ENCODE peak calls at places on chromosomes 16 and 17, in seven cellular contexts. One of them, this sample, is unnamed.

GRCh38 chr16:88458039-88458772 is 5.1 kb downstream of the ZFPM1 start:
- DNase-seq in endothelial cell of umbilical vein: no peak
- DNase-seq in lower lobe of right lung: no peak
- DNase-seq in right atrium auricular region: no peak
- DNase-seq in neural progenitor cell: no peak
- DNase-seq in H9: no peak
- DNase-seq in body of pancreas: peak
- DNase-seq in this sample: no peak

GRCh38 chr16:79008869-79009179 is 591.7 kb downstream of the MAF start:
- DNase-seq in lower lobe of right lung: no peak
- DNase-seq in endothelial cell of umbilical vein: no peak
- DNase-seq in H9: no peak
- DNase-seq in right atrium auricular region: no peak
- DNase-seq in neural progenitor cell: no peak
- DNase-seq in body of pancreas: no peak
- DNase-seq in this sample: no peak

GRCh38 chr17:44761932-44762810 is 3.4 kb downstream of the ADAM11 start:
- DNase-seq in body of pancreas: no peak
- DNase-seq in lower lobe of right lung: no peak
- DNase-seq in neural progenitor cell: no peak
- DNase-seq in right atrium auricular region: no peak
- DNase-seq in endothelial cell of umbilical vein: no peak
- DNase-seq in H9: peak
- DNase-seq in this sample: no peak

GRCh38 chr16:70701036-70701435 is 15.2 kb upstream of the MTSS2 start:
- DNase-seq in neural progenitor cell: no peak
- DNase-seq in right atrium auricular region: no peak
- DNase-seq in body of pancreas: no peak
- DNase-seq in H9: no peak
- DNase-seq in lower lobe of right lung: no peak
- DNase-seq in endothelial cell of umbilical vein: no peak
- DNase-seq in this sample: no peak

GRCh38 chr17:1197379-1197778 is 17.6 kb upstream of the ABR start:
- DNase-seq in endothelial cell of umbilical vein: no peak
- DNase-seq in lower lobe of right lung: peak
- DNase-seq in neural progenitor cell: no peak
- DNase-seq in body of pancreas: peak
- DNase-seq in right atrium auricular region: no peak
- DNase-seq in H9: no peak
- DNase-seq in this sample: no peak

GRCh38 chr16:27980076-27980775 is 83.3 kb downstream of the GSG1L start:
- DNase-seq in lower lobe of right lung: no peak
- DNase-seq in H9: no peak
- DNase-seq in endothelial cell of umbilical vein: no peak
- DNase-seq in right atrium auricular region: no peak
- DNase-seq in body of pancreas: no peak
- DNase-seq in neural progenitor cell: no peak
- DNase-seq in this sample: no peak

GRCh38 chr16:57357330-57358151 is 1.0 kb upstream of the CCL22 start:
- DNase-seq in H9: no peak
- DNase-seq in endothelial cell of umbilical vein: no peak
- DNase-seq in body of pancreas: no peak
- DNase-seq in right atrium auricular region: no peak
- DNase-seq in lower lobe of right lung: no peak
- DNase-seq in neural progenitor cell: no peak
- DNase-seq in this sample: no peak

GRCh38 chr16:72961115-72961832 is 86.7 kb downstream of the ZFHX3 start:
- DNase-seq in lower lobe of right lung: no peak
- DNase-seq in right atrium auricular region: no peak
- DNase-seq in endothelial cell of umbilical vein: no peak
- DNase-seq in neural progenitor cell: no peak
- DNase-seq in body of pancreas: peak
- DNase-seq in H9: no peak
- DNase-seq in this sample: no peak

GRCh38 chr17:16988749-16989229 is 16.9 kb upstream of the TNFRSF13B start:
- DNase-seq in right atrium auricular region: no peak
- DNase-seq in body of pancreas: peak
- DNase-seq in endothelial cell of umbilical vein: no peak
- DNase-seq in H9: no peak
- DNase-seq in lower lobe of right lung: no peak
- DNase-seq in neural progenitor cell: no peak
- DNase-seq in this sample: no peak

GRCh38 chr16:56190903-56191806 is at the start of gene GNAO1:
- DNase-seq in endothelial cell of umbilical vein: peak
- DNase-seq in body of pancreas: peak
- DNase-seq in lower lobe of right lung: peak
- DNase-seq in right atrium auricular region: peak
- DNase-seq in neural progenitor cell: peak
- DNase-seq in H9: peak
- DNase-seq in this sample: peak

GRCh38 chr17:55037828-55038227 is 69.3 kb downstream of the STXBP4 start:
- DNase-seq in right atrium auricular region: no peak
- DNase-seq in endothelial cell of umbilical vein: no peak
- DNase-seq in neural progenitor cell: no peak
- DNase-seq in H9: no peak
- DNase-seq in body of pancreas: no peak
- DNase-seq in lower lobe of right lung: no peak
- DNase-seq in this sample: no peak

GRCh38 chr16:264440-264951 is 11.2 kb downstream of the RGS11 start:
- DNase-seq in lower lobe of right lung: no peak
- DNase-seq in H9: no peak
- DNase-seq in neural progenitor cell: no peak
- DNase-seq in body of pancreas: no peak
- DNase-seq in endothelial cell of umbilical vein: no peak
- DNase-seq in right atrium auricular region: no peak
- DNase-seq in this sample: no peak

GRCh38 chr16:67429799-67430503 is 970 bp upstream of the HSD11B2 start:
- DNase-seq in lower lobe of right lung: no peak
- DNase-seq in H9: no peak
- DNase-seq in body of pancreas: no peak
- DNase-seq in right atrium auricular region: no peak
- DNase-seq in endothelial cell of umbilical vein: no peak
- DNase-seq in neural progenitor cell: no peak
- DNase-seq in this sample: no peak
- H3K27ac ChIP-seq in lower lobe of right lung: no peak
- H3K27ac ChIP-seq in H9: no peak
- H3K27ac ChIP-seq in body of pancreas: peak
- H3K27ac ChIP-seq in right atrium auricular region: no peak
- H3K27ac ChIP-seq in endothelial cell of umbilical vein: no peak
- H3K27ac ChIP-seq in neural progenitor cell: no peak
- H3K27ac ChIP-seq in this sample: no peak

GRCh38 chr17:78922876-78923498 is 2.2 kb downstream of the TIMP2 start:
- DNase-seq in right atrium auricular region: no peak
- DNase-seq in H9: peak
- DNase-seq in endothelial cell of umbilical vein: no peak
- DNase-seq in neural progenitor cell: no peak
- DNase-seq in lower lobe of right lung: no peak
- DNase-seq in body of pancreas: no peak
- DNase-seq in this sample: no peak

GRCh38 chr17:78918979-78919378 is 6.2 kb downstream of the TIMP2 start:
- DNase-seq in lower lobe of right lung: no peak
- DNase-seq in endothelial cell of umbilical vein: no peak
- DNase-seq in H9: no peak
- DNase-seq in neural progenitor cell: no peak
- DNase-seq in right atrium auricular region: no peak
- DNase-seq in body of pancreas: no peak
- DNase-seq in this sample: no peak

GRCh38 chr17:78921437-78921971 is 3.7 kb downstream of the TIMP2 start:
- DNase-seq in H9: no peak
- DNase-seq in body of pancreas: no peak
- DNase-seq in endothelial cell of umbilical vein: no peak
- DNase-seq in neural progenitor cell: no peak
- DNase-seq in right atrium auricular region: no peak
- DNase-seq in lower lobe of right lung: no peak
- DNase-seq in this sample: peak

GRCh38 chr17:78919816-78920516 is 5.2 kb downstream of the TIMP2 start:
- DNase-seq in neural progenitor cell: no peak
- DNase-seq in lower lobe of right lung: no peak
- DNase-seq in right atrium auricular region: no peak
- DNase-seq in body of pancreas: no peak
- DNase-seq in endothelial cell of umbilical vein: no peak
- DNase-seq in H9: peak
- DNase-seq in this sample: no peak

GRCh38 chr17:78920528-78920927 is 4.7 kb downstream of the TIMP2 start:
- DNase-seq in neural progenitor cell: no peak
- DNase-seq in lower lobe of right lung: no peak
- DNase-seq in right atrium auricular region: no peak
- DNase-seq in endothelial cell of umbilical vein: no peak
- DNase-seq in body of pancreas: no peak
- DNase-seq in H9: no peak
- DNase-seq in this sample: no peak
- H3K27ac ChIP-seq in neural progenitor cell: no peak
- H3K27ac ChIP-seq in lower lobe of right lung: no peak
- H3K27ac ChIP-seq in right atrium auricular region: peak
- H3K27ac ChIP-seq in endothelial cell of umbilical vein: no peak
- H3K27ac ChIP-seq in body of pancreas: peak
- H3K27ac ChIP-seq in H9: no peak
- H3K27ac ChIP-seq in this sample: peak

DNA sequence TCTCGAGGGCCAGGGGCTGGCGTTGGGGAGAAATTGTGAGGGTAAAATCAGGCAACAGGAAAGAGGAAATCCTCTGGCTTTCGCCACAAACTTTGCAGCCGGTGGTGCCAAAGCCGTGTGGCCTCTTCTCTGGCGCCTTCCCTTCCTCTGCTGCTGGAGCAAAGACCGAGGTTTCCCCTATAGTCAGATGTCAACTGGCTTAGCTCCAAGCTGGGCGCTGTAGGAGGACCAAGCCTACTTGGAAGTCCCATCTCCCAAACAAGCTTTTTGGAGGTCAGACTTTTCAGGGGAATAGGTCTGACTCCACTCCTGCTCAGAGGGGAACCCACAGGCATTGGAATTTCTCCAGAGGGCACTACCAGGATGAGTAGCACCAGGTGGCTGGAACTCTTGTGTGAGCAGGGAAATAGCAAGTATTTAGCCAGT is 5.0 kb downstream of the IGFBP4 start:
- DNase-seq in lower lobe of right lung: no peak
- DNase-seq in neural progenitor cell: no peak
- DNase-seq in H9: no peak
- DNase-seq in endothelial cell of umbilical vein: peak
- DNase-seq in right atrium auricular region: no peak
- DNase-seq in body of pancreas: peak
- DNase-seq in this sample: no peak
- H3K27ac ChIP-seq in lower lobe of right lung: peak
- H3K27ac ChIP-seq in neural progenitor cell: no peak
- H3K27ac ChIP-seq in H9: no peak
- H3K27ac ChIP-seq in endothelial cell of umbilical vein: peak
- H3K27ac ChIP-seq in right atrium auricular region: peak
- H3K27ac ChIP-seq in body of pancreas: peak
- H3K27ac ChIP-seq in this sample: no peak

GRCh38 chr16:15885560-15886001 is 2.8 kb downstream of the CEP20 start:
- DNase-seq in H9: no peak
- DNase-seq in body of pancreas: no peak
- DNase-seq in neural progenitor cell: no peak
- DNase-seq in lower lobe of right lung: no peak
- DNase-seq in right atrium auricular region: no peak
- DNase-seq in endothelial cell of umbilical vein: no peak
- DNase-seq in this sample: no peak
- H3K27ac ChIP-seq in H9: no peak
- H3K27ac ChIP-seq in body of pancreas: no peak
- H3K27ac ChIP-seq in neural progenitor cell: no peak
- H3K27ac ChIP-seq in lower lobe of right lung: no peak
- H3K27ac ChIP-seq in right atrium auricular region: no peak
- H3K27ac ChIP-seq in endothelial cell of umbilical vein: no peak
- H3K27ac ChIP-seq in this sample: no peak

DNA sequence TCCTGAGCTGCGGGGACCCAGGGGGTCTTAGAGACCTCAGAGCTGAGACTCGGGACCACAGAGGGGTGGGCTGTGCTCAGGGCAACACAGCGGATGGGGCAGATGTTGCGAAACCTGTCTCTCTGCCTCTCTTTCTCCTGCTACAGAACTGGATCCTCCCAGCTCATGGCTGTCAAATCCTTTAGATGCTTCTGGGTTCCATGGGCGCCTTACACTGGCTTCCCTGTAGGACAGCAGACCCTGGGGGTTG is 288.9 kb downstream of the SEC14L1 start:
- DNase-seq in H9: no peak
- DNase-seq in body of pancreas: no peak
- DNase-seq in lower lobe of right lung: no peak
- DNase-seq in right atrium auricular region: no peak
- DNase-seq in endothelial cell of umbilical vein: no peak
- DNase-seq in neural progenitor cell: no peak
- DNase-seq in this sample: no peak
- H3K27ac ChIP-seq in H9: no peak
- H3K27ac ChIP-seq in body of pancreas: peak
- H3K27ac ChIP-seq in lower lobe of right lung: peak
- H3K27ac ChIP-seq in right atrium auricular region: peak
- H3K27ac ChIP-seq in endothelial cell of umbilical vein: no peak
- H3K27ac ChIP-seq in neural progenitor cell: peak
- H3K27ac ChIP-seq in this sample: peak

DNA sequence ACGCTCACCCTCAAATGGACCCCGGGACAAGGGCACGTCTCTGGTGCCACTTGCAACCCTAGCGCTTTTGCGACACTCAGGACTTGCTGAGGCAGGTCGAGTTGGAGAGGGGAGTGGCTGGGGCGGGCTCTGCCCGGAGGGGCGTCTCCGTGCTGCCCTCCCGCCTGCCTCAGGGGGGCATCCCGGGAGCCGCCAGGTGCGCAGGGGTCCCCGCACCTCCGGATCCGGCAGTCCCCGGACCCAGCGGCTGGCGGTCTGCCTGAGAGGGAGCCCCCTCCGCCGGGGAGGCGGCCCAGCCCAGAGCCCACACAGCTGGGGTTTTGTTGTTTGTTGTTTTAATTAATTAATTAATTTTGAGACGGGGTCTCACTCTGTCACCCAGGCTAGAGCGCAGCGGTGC is at the start of gene SLC52A1:
- DNase-seq in body of pancreas: no peak
- DNase-seq in neural progenitor cell: peak
- DNase-seq in endothelial cell of umbilical vein: no peak
- DNase-seq in right atrium auricular region: no peak
- DNase-seq in lower lobe of right lung: no peak
- DNase-seq in H9: peak
- DNase-seq in this sample: no peak
- H3K27ac ChIP-seq in body of pancreas: no peak
- H3K27ac ChIP-seq in neural progenitor cell: no peak
- H3K27ac ChIP-seq in endothelial cell of umbilical vein: no peak
- H3K27ac ChIP-seq in right atrium auricular region: no peak
- H3K27ac ChIP-seq in lower lobe of right lung: no peak
- H3K27ac ChIP-seq in H9: no peak
- H3K27ac ChIP-seq in this sample: no peak